ENCODE peak calls at places on chromosome 5, in seven cellular contexts. W is stomach, B is Peyer's patch, L is IMR-90, Q is GM20000, M is Calu3, N is fibroblast of lung. S is an unnamed sample.

GRCh38 chr5:145712245-145712644 is 122.9 kb downstream of the PRELID2 start:
- DNase-seq in W (no peak), Q (no peak), N (no peak), B (no peak), L (no peak), M (no peak), S (no peak)

GRCh38 chr5:96483878-96484277 is 50.8 kb upstream of the PCSK1 start:
- DNase-seq in B (no peak), M (peak; percentile 17), Q (peak; percentile 6), W (no peak), N (peak; percentile 58), L (peak; percentile 55), S (no peak)

GRCh38 chr5:103605277-103605676 is 42.7 kb upstream of the NUDT12 start:
- DNase-seq in N (no peak), Q (no peak), M (no peak), W (no peak), B (no peak), L (no peak), S (no peak)

GRCh38 chr5:119055267-119055666 is 15.6 kb upstream of the DMXL1 start:
- DNase-seq in L (no peak), Q (no peak), W (no peak), M (no peak), B (no peak), N (no peak), S (no peak)

GRCh38 chr5:82952326-82952725 is 124.9 kb downstream of the TMEM167A start:
- DNase-seq in W (no peak), L (peak; percentile 6), B (no peak), N (peak; percentile 4), Q (no peak), M (no peak), S (no peak)

GRCh38 chr5:129460951-129461815 is 1.1 kb downstream of the ADAMTS19 start:
- DNase-seq in M (peak; percentile 90), W (peak; percentile 51), B (no peak), L (no peak), Q (peak; percentile 50), N (peak; percentile 36), S (no peak)

GRCh38 chr5:107474724-107475489 is 195.8 kb downstream of the EFNA5 start:
- DNase-seq in N (no peak), M (peak; percentile 60), L (peak; percentile 36), W (no peak), Q (no peak), B (no peak), S (no peak)

GRCh38 chr5:147759441-147759840 is 23.1 kb downstream of the JAKMIP2 start:
- DNase-seq in B (no peak), M (no peak), Q (no peak), N (no peak), W (no peak), L (no peak), S (no peak)

GRCh38 chr5:76292923-76293322 is 110.2 kb upstream of the IQGAP2 start:
- DNase-seq in M (no peak), Q (peak; percentile 51), W (no peak), B (no peak), L (no peak), N (no peak), S (peak; percentile 71)

DNA sequence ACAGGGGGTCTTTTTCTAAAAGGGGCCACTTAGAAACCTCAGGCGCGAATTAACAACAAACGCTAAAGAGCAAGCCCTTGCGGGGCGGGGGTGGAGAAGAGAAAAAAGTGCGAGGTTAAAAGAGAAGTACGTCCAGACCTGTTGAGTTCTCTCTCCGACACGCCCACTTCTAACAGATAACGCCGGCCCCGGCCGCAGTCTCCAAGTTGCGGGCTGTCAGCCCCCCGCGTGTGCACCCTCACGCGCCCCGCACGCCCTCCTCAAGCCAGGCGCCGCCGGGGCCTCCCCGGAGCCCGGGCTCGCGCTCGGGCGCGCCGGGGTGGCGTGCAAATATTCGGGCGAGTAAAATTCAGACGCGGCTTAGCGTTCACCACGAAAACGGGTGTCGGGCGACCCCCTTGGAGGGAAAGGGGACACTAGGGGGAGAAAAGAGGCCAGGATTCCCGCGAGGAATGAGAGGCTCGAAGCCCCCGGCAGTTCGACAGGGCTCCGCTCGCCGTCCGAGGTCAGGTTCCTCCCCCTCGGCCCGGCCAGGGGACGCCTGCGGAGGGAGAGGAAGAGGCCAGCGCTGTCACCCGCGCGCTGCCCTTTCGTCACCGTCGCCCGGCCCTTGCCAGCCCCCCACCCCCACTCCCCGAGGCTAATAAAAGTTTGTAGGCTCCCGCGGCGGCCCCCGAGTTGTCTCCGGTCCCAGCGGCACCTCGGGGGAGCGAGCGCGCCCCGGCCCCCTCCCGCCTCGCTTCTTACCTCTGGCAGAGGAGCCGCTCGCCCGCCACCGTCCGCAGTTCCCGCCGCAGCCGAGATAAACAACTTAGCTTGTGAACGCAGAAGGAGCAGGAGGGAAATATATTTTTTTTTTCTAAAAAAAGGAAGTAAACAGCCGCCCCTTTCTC is 776 bp downstream of the NR3C1 start:
- DNase-seq in N (peak; percentile 60), Q (peak; percentile 46), M (peak; percentile 54), B (peak; percentile 70), L (peak; percentile 34), W (peak; percentile 67), S (peak; percentile 64)
- TF ChIP-seq CTCF in N (no peak), Q (no peak), M (no peak), B (no peak), L (no peak), W (no peak), S (no peak)

DNA sequence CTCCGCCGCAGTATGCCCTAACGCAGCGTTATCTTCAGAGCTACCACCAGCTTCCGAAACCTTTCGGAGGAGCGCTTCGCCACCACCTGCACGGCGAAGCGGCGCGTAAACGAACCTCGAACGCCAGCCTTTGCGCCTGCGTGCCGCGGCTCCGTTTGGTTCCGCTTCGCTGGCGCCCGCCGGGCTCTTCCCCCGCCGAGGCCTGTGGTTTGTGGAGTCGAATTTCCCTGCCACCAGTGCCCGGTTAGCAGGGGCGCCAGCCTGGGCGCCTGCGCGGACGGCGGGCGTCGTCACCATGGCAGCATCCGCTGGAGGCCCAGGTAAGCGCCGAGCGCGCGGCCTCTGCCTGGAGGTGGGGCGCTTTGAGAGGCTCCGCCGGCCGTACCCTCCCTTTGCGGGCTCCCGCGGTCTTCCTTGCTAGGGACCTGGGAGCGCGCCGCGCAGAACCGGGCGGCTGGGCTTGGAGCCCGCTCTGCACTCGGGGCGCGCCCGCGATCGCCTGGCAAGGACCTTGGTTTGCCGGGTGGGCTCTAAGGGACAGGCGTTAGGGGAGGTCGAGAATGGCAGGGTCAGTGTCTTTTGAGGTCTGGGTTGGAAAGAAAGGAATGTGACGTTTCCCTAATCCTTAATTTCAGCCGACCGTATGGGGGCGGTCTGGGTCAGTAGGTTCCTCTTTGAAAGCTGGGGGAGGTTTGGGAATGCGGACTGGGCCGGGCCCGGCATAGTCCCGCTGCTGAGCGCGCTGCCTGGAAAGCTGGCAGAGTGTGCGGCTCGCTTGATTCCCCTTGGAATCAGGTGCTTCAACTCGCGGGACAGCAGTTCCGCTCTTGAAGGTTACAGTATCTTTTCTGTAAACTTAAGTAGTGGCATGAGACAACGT is at the start of gene FAM151B:
- DNase-seq in W (peak; percentile 95), B (peak; percentile 53), Q (peak; percentile 74), N (peak; percentile 93), L (peak; percentile 87), M (peak; percentile 99), S (peak; percentile 73)
- TF ChIP-seq CTCF in W (no peak), B (no peak), Q (no peak), N (peak; percentile 33), L (peak; percentile 24), M (no peak), S (no peak)

GRCh38 chr5:10600629-10601245 is 36.9 kb downstream of the ANKRD33B start:
- DNase-seq in N (peak; percentile 16), L (no peak), Q (no peak), W (no peak), B (no peak), M (no peak), S (no peak)
- TF ChIP-seq CTCF in N (no peak), L (no peak), Q (no peak), W (no peak), B (no peak), M (no peak), S (no peak)

GRCh38 chr5:10158886-10159285 is 90.8 kb downstream of the ATPSCKMT start:
- DNase-seq in L (no peak), M (no peak), W (no peak), B (no peak), N (no peak), Q (no peak), S (no peak)
- TF ChIP-seq CTCF in L (no peak), M (no peak), W (no peak), B (no peak), N (no peak), Q (no peak), S (no peak)